ENCODE peak calls at places on chromosomes 5 and 9, in nine cellular contexts. One of them, this sample, is unnamed. For H3K9me3, the result is how much of the 10 kb centered on the place peaks cover.

GRCh38 chr5:389891-390290 is 53.1 kb upstream of the EXOC3 start:
- DNase-seq in A549: no peak
- DNase-seq in spleen: no peak
- DNase-seq in IMR-90: no peak
- DNase-seq in heart left ventricle: no peak
- DNase-seq in transverse colon: no peak
- DNase-seq in endothelial cell of umbilical vein: no peak
- DNase-seq in body of pancreas: no peak
- DNase-seq in Peyer's patch: peak
- DNase-seq in this sample: peak

GRCh38 chr5:124824637-124825158 is 78.3 kb upstream of the ZNF608 start:
- DNase-seq in body of pancreas: no peak
- DNase-seq in endothelial cell of umbilical vein: peak
- DNase-seq in Peyer's patch: no peak
- DNase-seq in A549: peak
- DNase-seq in transverse colon: no peak
- DNase-seq in IMR-90: peak
- DNase-seq in spleen: no peak
- DNase-seq in heart left ventricle: no peak
- DNase-seq in this sample: no peak

GRCh38 chr5:106454651-106455415 is 1215.9 kb downstream of the EFNA5 start:
- DNase-seq in IMR-90: peak
- DNase-seq in spleen: no peak
- DNase-seq in heart left ventricle: no peak
- DNase-seq in transverse colon: no peak
- DNase-seq in endothelial cell of umbilical vein: peak
- DNase-seq in A549: peak
- DNase-seq in body of pancreas: peak
- DNase-seq in Peyer's patch: no peak
- DNase-seq in this sample: no peak

GRCh38 chr9:23447166-23447565 is 378.9 kb downstream of the ELAVL2 start:
- DNase-seq in endothelial cell of umbilical vein: peak
- DNase-seq in heart left ventricle: no peak
- DNase-seq in body of pancreas: no peak
- DNase-seq in spleen: no peak
- DNase-seq in IMR-90: no peak
- DNase-seq in transverse colon: no peak
- DNase-seq in Peyer's patch: no peak
- DNase-seq in A549: no peak
- DNase-seq in this sample: no peak

GRCh38 chr9:83554278-83554677 is 16.1 kb upstream of the FRMD3 start:
- DNase-seq in endothelial cell of umbilical vein: no peak
- DNase-seq in Peyer's patch: no peak
- DNase-seq in A549: no peak
- DNase-seq in IMR-90: no peak
- DNase-seq in body of pancreas: peak
- DNase-seq in heart left ventricle: no peak
- DNase-seq in transverse colon: no peak
- DNase-seq in spleen: no peak
- DNase-seq in this sample: no peak

GRCh38 chr9:33447404-33448158 is at the start of gene AQP3:
- DNase-seq in body of pancreas: peak
- DNase-seq in endothelial cell of umbilical vein: peak
- DNase-seq in heart left ventricle: peak
- DNase-seq in Peyer's patch: peak
- DNase-seq in spleen: peak
- DNase-seq in IMR-90: no peak
- DNase-seq in A549: peak
- DNase-seq in transverse colon: peak
- DNase-seq in this sample: peak

GRCh38 chr9:131503626-131504465 is 1.1 kb downstream of the POMT1 start:
- DNase-seq in spleen: no peak
- DNase-seq in Peyer's patch: no peak
- DNase-seq in body of pancreas: no peak
- DNase-seq in IMR-90: peak
- DNase-seq in heart left ventricle: peak
- DNase-seq in endothelial cell of umbilical vein: peak
- DNase-seq in A549: peak
- DNase-seq in transverse colon: peak
- DNase-seq in this sample: no peak

GRCh38 chr9:2418619-2419018 is 203.0 kb upstream of the VLDLR start:
- DNase-seq in IMR-90: peak
- DNase-seq in spleen: no peak
- DNase-seq in transverse colon: no peak
- DNase-seq in body of pancreas: no peak
- DNase-seq in A549: no peak
- DNase-seq in Peyer's patch: no peak
- DNase-seq in endothelial cell of umbilical vein: no peak
- DNase-seq in heart left ventricle: no peak
- DNase-seq in this sample: no peak

GRCh38 chr5:89936576-89936975 is 473.0 kb downstream of the CETN3 start:
- DNase-seq in heart left ventricle: no peak
- DNase-seq in IMR-90: no peak
- DNase-seq in transverse colon: no peak
- DNase-seq in spleen: no peak
- DNase-seq in A549: no peak
- DNase-seq in endothelial cell of umbilical vein: no peak
- DNase-seq in Peyer's patch: no peak
- DNase-seq in body of pancreas: no peak
- DNase-seq in this sample: no peak

GRCh38 chr5:74648835-74649286 is 8.3 kb upstream of the ENC1 start:
- DNase-seq in body of pancreas: peak
- DNase-seq in endothelial cell of umbilical vein: peak
- DNase-seq in transverse colon: no peak
- DNase-seq in IMR-90: peak
- DNase-seq in Peyer's patch: no peak
- DNase-seq in spleen: no peak
- DNase-seq in heart left ventricle: no peak
- DNase-seq in A549: peak
- DNase-seq in this sample: peak

GRCh38 chr5:9156282-9156681 is 389.6 kb downstream of the SEMA5A start:
- DNase-seq in Peyer's patch: no peak
- DNase-seq in spleen: no peak
- DNase-seq in body of pancreas: peak
- DNase-seq in A549: peak
- DNase-seq in IMR-90: peak
- DNase-seq in heart left ventricle: no peak
- DNase-seq in transverse colon: no peak
- DNase-seq in endothelial cell of umbilical vein: no peak
- DNase-seq in this sample: no peak

GRCh38 chr9:656918-657583 is 184.4 kb upstream of the DMRT1 start:
- DNase-seq in body of pancreas: no peak
- DNase-seq in heart left ventricle: no peak
- DNase-seq in A549: no peak
- DNase-seq in IMR-90: no peak
- DNase-seq in transverse colon: no peak
- DNase-seq in Peyer's patch: no peak
- DNase-seq in spleen: no peak
- DNase-seq in endothelial cell of umbilical vein: no peak
- DNase-seq in this sample: no peak

GRCh38 chr9:130498298-130498917 is 53.6 kb downstream of the ASS1 start:
- DNase-seq in A549: no peak
- DNase-seq in Peyer's patch: no peak
- DNase-seq in spleen: no peak
- DNase-seq in endothelial cell of umbilical vein: no peak
- DNase-seq in IMR-90: no peak
- DNase-seq in heart left ventricle: no peak
- DNase-seq in transverse colon: no peak
- DNase-seq in body of pancreas: no peak
- DNase-seq in this sample: no peak

GRCh38 chr9:90156318-90156717 is 486.3 kb downstream of the DIRAS2 start:
- DNase-seq in body of pancreas: no peak
- DNase-seq in Peyer's patch: no peak
- DNase-seq in spleen: no peak
- DNase-seq in endothelial cell of umbilical vein: no peak
- DNase-seq in transverse colon: no peak
- DNase-seq in A549: no peak
- DNase-seq in IMR-90: no peak
- DNase-seq in heart left ventricle: no peak
- DNase-seq in this sample: no peak

GRCh38 chr9:4443439-4443838 is 46.8 kb upstream of the SLC1A1 start:
- DNase-seq in IMR-90: no peak
- DNase-seq in A549: no peak
- DNase-seq in spleen: no peak
- DNase-seq in heart left ventricle: no peak
- DNase-seq in body of pancreas: no peak
- DNase-seq in endothelial cell of umbilical vein: no peak
- DNase-seq in Peyer's patch: no peak
- DNase-seq in transverse colon: no peak
- DNase-seq in this sample: no peak

GRCh38 chr5:151773979-151774378 is 2.2 kb downstream of the G3BP1 start:
- DNase-seq in heart left ventricle: no peak
- DNase-seq in endothelial cell of umbilical vein: peak
- DNase-seq in body of pancreas: no peak
- DNase-seq in spleen: no peak
- DNase-seq in IMR-90: no peak
- DNase-seq in transverse colon: no peak
- DNase-seq in A549: no peak
- DNase-seq in Peyer's patch: no peak
- DNase-seq in this sample: no peak

GRCh38 chr9:121059998-121060636 is 10.0 kb upstream of the C5 start:
- DNase-seq in endothelial cell of umbilical vein: peak
- DNase-seq in IMR-90: peak
- DNase-seq in heart left ventricle: no peak
- DNase-seq in A549: peak
- DNase-seq in body of pancreas: peak
- DNase-seq in transverse colon: no peak
- DNase-seq in spleen: no peak
- DNase-seq in Peyer's patch: no peak
- DNase-seq in this sample: peak

GRCh38 chr5:172102913-172103629 is 85.0 kb downstream of the STK10 start:
- DNase-seq in heart left ventricle: peak
- DNase-seq in Peyer's patch: no peak
- DNase-seq in transverse colon: peak
- DNase-seq in endothelial cell of umbilical vein: peak
- DNase-seq in A549: peak
- DNase-seq in spleen: peak
- DNase-seq in body of pancreas: no peak
- DNase-seq in IMR-90: peak
- DNase-seq in this sample: no peak

GRCh38 chr9:134377976-134378375 is 51.7 kb downstream of the RXRA start:
- DNase-seq in spleen: no peak
- DNase-seq in IMR-90: no peak
- DNase-seq in A549: peak
- DNase-seq in Peyer's patch: no peak
- DNase-seq in endothelial cell of umbilical vein: no peak
- DNase-seq in heart left ventricle: peak
- DNase-seq in transverse colon: peak
- DNase-seq in body of pancreas: peak
- DNase-seq in this sample: peak

GRCh38 chr5:68745459-68745858 is 348.4 kb upstream of the SLC30A5 start:
- DNase-seq in IMR-90: peak
- DNase-seq in A549: peak
- DNase-seq in heart left ventricle: no peak
- DNase-seq in endothelial cell of umbilical vein: no peak
- DNase-seq in body of pancreas: no peak
- DNase-seq in transverse colon: no peak
- DNase-seq in Peyer's patch: no peak
- DNase-seq in spleen: no peak
- DNase-seq in this sample: no peak

GRCh38 chr9:29556746-29557145 is 1983.5 kb upstream of the C9orf72 start:
- DNase-seq in heart left ventricle: no peak
- DNase-seq in spleen: no peak
- DNase-seq in A549: no peak
- DNase-seq in Peyer's patch: no peak
- DNase-seq in IMR-90: no peak
- DNase-seq in endothelial cell of umbilical vein: no peak
- DNase-seq in transverse colon: no peak
- DNase-seq in body of pancreas: no peak
- DNase-seq in this sample: no peak

GRCh38 chr5:109936996-109937395 is 247.3 kb downstream of the MAN2A1 start:
- DNase-seq in transverse colon: peak
- DNase-seq in Peyer's patch: no peak
- DNase-seq in IMR-90: no peak
- DNase-seq in endothelial cell of umbilical vein: no peak
- DNase-seq in spleen: no peak
- DNase-seq in A549: no peak
- DNase-seq in heart left ventricle: no peak
- DNase-seq in body of pancreas: no peak
- DNase-seq in this sample: no peak

GRCh38 chr9:135959814-135960213 is 1.4 kb downstream of the UBAC1 start:
- DNase-seq in A549: no peak
- DNase-seq in endothelial cell of umbilical vein: no peak
- DNase-seq in transverse colon: no peak
- DNase-seq in Peyer's patch: no peak
- DNase-seq in spleen: no peak
- DNase-seq in heart left ventricle: no peak
- DNase-seq in IMR-90: no peak
- DNase-seq in body of pancreas: no peak
- DNase-seq in this sample: no peak
- TF ChIP-seq POLR2A in A549: no peak
- TF ChIP-seq POLR2A in endothelial cell of umbilical vein: no peak
- TF ChIP-seq POLR2A in transverse colon: no peak
- TF ChIP-seq POLR2A in Peyer's patch: no peak
- TF ChIP-seq POLR2A in spleen: no peak
- TF ChIP-seq POLR2A in heart left ventricle: no peak
- TF ChIP-seq POLR2A in IMR-90: no peak
- TF ChIP-seq POLR2A in body of pancreas: no peak
- TF ChIP-seq POLR2A in this sample: no peak

GRCh38 chr9:124480621-124480981 is 26.6 kb downstream of the NR5A1 start:
- DNase-seq in heart left ventricle: peak
- DNase-seq in IMR-90: peak
- DNase-seq in spleen: no peak
- DNase-seq in A549: peak
- DNase-seq in body of pancreas: no peak
- DNase-seq in transverse colon: no peak
- DNase-seq in endothelial cell of umbilical vein: peak
- DNase-seq in Peyer's patch: no peak
- DNase-seq in this sample: no peak
- TF ChIP-seq CTCF in heart left ventricle: peak
- TF ChIP-seq CTCF in IMR-90: peak
- TF ChIP-seq CTCF in spleen: no peak
- TF ChIP-seq CTCF in A549: peak
- TF ChIP-seq CTCF in body of pancreas: no peak
- TF ChIP-seq CTCF in transverse colon: peak
- TF ChIP-seq CTCF in endothelial cell of umbilical vein: peak
- TF ChIP-seq CTCF in Peyer's patch: no peak
- TF ChIP-seq CTCF in this sample: no peak

DNA sequence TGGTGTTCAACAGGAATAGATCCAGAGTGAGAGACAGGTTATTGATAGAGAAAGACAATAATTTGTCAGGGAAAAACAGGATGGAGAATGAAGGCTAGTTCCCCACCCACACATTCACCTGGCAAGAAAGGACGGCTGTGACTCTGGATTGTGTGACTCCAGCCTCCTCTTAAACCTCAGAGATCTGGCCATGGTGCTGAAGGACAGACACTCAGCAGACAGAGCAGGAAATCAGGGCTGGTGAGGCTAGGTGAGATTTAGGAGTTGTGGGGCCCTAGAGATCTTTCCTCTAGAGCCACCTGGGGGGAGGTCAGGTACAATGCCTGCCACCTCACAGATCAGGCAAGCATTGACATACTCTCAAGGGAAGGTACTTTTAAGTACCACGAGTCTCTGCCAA is 15.2 kb downstream of the OR1B1 start:
- DNase-seq in Peyer's patch: no peak
- DNase-seq in A549: no peak
- DNase-seq in transverse colon: no peak
- DNase-seq in IMR-90: no peak
- DNase-seq in endothelial cell of umbilical vein: no peak
- DNase-seq in heart left ventricle: no peak
- DNase-seq in spleen: no peak
- DNase-seq in body of pancreas: no peak
- DNase-seq in this sample: no peak
- H3K9me3 ChIP-seq in Peyer's patch: under half
- H3K9me3 ChIP-seq in A549: under half
- H3K9me3 ChIP-seq in transverse colon: under half
- H3K9me3 ChIP-seq in IMR-90: under half
- H3K9me3 ChIP-seq in endothelial cell of umbilical vein: under half
- H3K9me3 ChIP-seq in heart left ventricle: under half
- H3K9me3 ChIP-seq in spleen: under half
- H3K9me3 ChIP-seq in body of pancreas: under half
- H3K9me3 ChIP-seq in this sample: under half

GRCh38 chr5:131664929-131665328 is 29.9 kb upstream of the RAPGEF6 start:
- DNase-seq in A549: no peak
- DNase-seq in transverse colon: no peak
- DNase-seq in IMR-90: no peak
- DNase-seq in endothelial cell of umbilical vein: no peak
- DNase-seq in spleen: no peak
- DNase-seq in Peyer's patch: no peak
- DNase-seq in heart left ventricle: no peak
- DNase-seq in body of pancreas: no peak
- DNase-seq in this sample: no peak
- TF ChIP-seq POLR2A in A549: no peak
- TF ChIP-seq POLR2A in transverse colon: no peak
- TF ChIP-seq POLR2A in IMR-90: no peak
- TF ChIP-seq POLR2A in endothelial cell of umbilical vein: no peak
- TF ChIP-seq POLR2A in spleen: no peak
- TF ChIP-seq POLR2A in Peyer's patch: no peak
- TF ChIP-seq POLR2A in heart left ventricle: no peak
- TF ChIP-seq POLR2A in body of pancreas: no peak
- TF ChIP-seq POLR2A in this sample: no peak